ENCODE peak calls at places on chromosome 17, in six cellular contexts. U, G, I, W, S and K are unnamed samples.

GRCh38 chr17:48547839-48548686 is 3.2 kb upstream of the HOXB2 start:
- DNase-seq in U (peak; percentile 82), G (no peak), I (no peak), W (peak; percentile 38), S (no peak), K (no peak)

GRCh38 chr17:64343833-64344637 is 46.6 kb downstream of the PECAM1 start:
- DNase-seq in U (peak; percentile 69), G (no peak), I (peak; percentile 45), W (peak; percentile 76), S (no peak), K (peak; percentile 24)

GRCh38 chr17:44733753-44734152 is 25.0 kb upstream of the ADAM11 start:
- DNase-seq in U (no peak), G (no peak), I (no peak), W (peak; percentile 45), S (no peak), K (no peak)

GRCh38 chr17:57838453-57838852 is 11.4 kb downstream of the MRPS23 start:
- DNase-seq in U (no peak), G (no peak), I (no peak), W (no peak), S (no peak), K (no peak)

GRCh38 chr17:35065880-35066279 is 2.4 kb upstream of the RFFL start:
- DNase-seq in U (no peak), G (no peak), I (no peak), W (no peak), S (no peak), K (no peak)

GRCh38 chr17:36004604-36005003 is 3.3 kb upstream of the CCL15 start:
- DNase-seq in U (no peak), G (no peak), I (no peak), W (no peak), S (no peak), K (no peak)

GRCh38 chr17:78915872-78916632 is 9.1 kb downstream of the TIMP2 start:
- DNase-seq in U (peak; percentile 71), G (no peak), I (no peak), W (peak; percentile 50), S (no peak), K (no peak)

GRCh38 chr17:7704601-7705268 is at the start of gene EFNB3:
- DNase-seq in U (no peak), G (no peak), I (no peak), W (no peak), S (no peak), K (no peak)

GRCh38 chr17:18181358-18181757 is 2.3 kb upstream of the ALKBH5 start:
- DNase-seq in U (no peak), G (no peak), I (no peak), W (no peak), S (no peak), K (no peak)

GRCh38 chr17:5237541-5238016 is 2.9 kb upstream of the SCIMP start:
- DNase-seq in U (peak; percentile 34), G (no peak), I (peak; percentile 17), W (peak; percentile 57), S (no peak), K (no peak)

GRCh38 chr17:62761884-62762283 is 46.2 kb downstream of the MARCHF10 start:
- DNase-seq in U (no peak), G (no peak), I (no peak), W (no peak), S (no peak), K (no peak)

GRCh38 chr17:45410144-45411091 is 22.3 kb downstream of the ARHGAP27 start:
- DNase-seq in U (no peak), G (peak; percentile 68), I (no peak), W (no peak), S (peak; percentile 36), K (no peak)

GRCh38 chr17:2723505-2723996 is 12.0 kb upstream of the CLUH start:
- DNase-seq in U (no peak), G (no peak), I (no peak), W (no peak), S (no peak), K (no peak)

GRCh38 chr17:335691-336090 is 16.9 kb downstream of the RPH3AL start:
- DNase-seq in U (no peak), G (no peak), I (no peak), W (no peak), S (no peak), K (no peak)

GRCh38 chr17:29784661-29785060 is 145.4 kb downstream of the SSH2 start:
- DNase-seq in U (peak; percentile 6), G (no peak), I (no peak), W (no peak), S (no peak), K (no peak)

GRCh38 chr17:80986816-80987480 is 4.7 kb upstream of the CHMP6 start:
- DNase-seq in U (no peak), G (no peak), I (no peak), W (no peak), S (no peak), K (no peak)

GRCh38 chr17:50051082-50051576 is 4.8 kb upstream of the ITGA3 start:
- DNase-seq in U (peak; percentile 74), G (peak; percentile 54), I (no peak), W (peak; percentile 99), S (peak; percentile 23), K (no peak)

GRCh38 chr17:47896672-47897490 is 845 bp downstream of the SP2 start:
- DNase-seq in U (peak; percentile 47), G (no peak), I (no peak), W (no peak), S (no peak), K (no peak)

GRCh38 chr17:81401727-81402529 is 6.7 kb downstream of the BAHCC1 start:
- DNase-seq in U (peak; percentile 51), G (no peak), I (no peak), W (no peak), S (no peak), K (no peak)

GRCh38 chr17:74165811-74166365 is 37.6 kb upstream of the RPL38 start:
- DNase-seq in U (no peak), G (no peak), I (no peak), W (no peak), S (no peak), K (no peak)

GRCh38 chr17:28008526-28008925 is 34.0 kb upstream of the NLK start:
- DNase-seq in U (peak; percentile 36), G (no peak), I (no peak), W (peak; percentile 57), S (no peak), K (peak; percentile 2)

GRCh38 chr17:41171881-41172280 is 3.9 kb upstream of the KRTAP4-3 start:
- DNase-seq in U (peak; percentile 91), G (no peak), I (peak; percentile 67), W (no peak), S (no peak), K (no peak)

GRCh38 chr17:61155590-61156181 is 244.0 kb upstream of the TBX2 start:
- DNase-seq in U (no peak), G (no peak), I (no peak), W (no peak), S (no peak), K (no peak)